ENCODE peak calls at places on chromosomes 2 and 18, in seven cellular contexts. W, C, D, H, X, Q and O are unnamed samples.
A peak's percentile ranks its signal among the peaks of the same experiment; 100 is the strongest.

GRCh38 chr2:241645056-241645914 is 7.8 kb downstream of the ATG4B start:
- DNase-seq in W (no peak), C (no peak), D (no peak), H (no peak), X (no peak), Q (no peak), O (no peak)

GRCh38 chr2:68190991-68191731 is 33.5 kb downstream of the PNO1 start:
- DNase-seq in W (no peak), C (no peak), D (no peak), H (no peak), X (no peak), Q (no peak), O (no peak)

GRCh38 chr18:27605107-27605834 is 420.2 kb upstream of the CHST9 start:
- DNase-seq in W (peak; percentile 18), C (peak; percentile 33), D (peak; percentile 41), H (no peak), X (no peak), Q (no peak), O (peak; percentile 62)

GRCh38 chr2:195674491-195675226 is 17.6 kb downstream of the SLC39A10 start:
- DNase-seq in W (no peak), C (no peak), D (no peak), H (no peak), X (no peak), Q (no peak), O (no peak)

GRCh38 chr18:32378705-32379104 is 92.0 kb downstream of the GAREM1 start:
- DNase-seq in W (no peak), C (no peak), D (peak; percentile 77), H (peak; percentile 10), X (no peak), Q (no peak), O (no peak)

GRCh38 chr2:219919506-219919905 is 292.1 kb downstream of the SLC4A3 start:
- DNase-seq in W (no peak), C (no peak), D (no peak), H (no peak), X (no peak), Q (no peak), O (no peak)

GRCh38 chr2:37623971-37624897 is 47.2 kb downstream of the CDC42EP3 start:
- DNase-seq in W (no peak), C (no peak), D (no peak), H (no peak), X (peak; percentile 76), Q (no peak), O (peak; percentile 88)

GRCh38 chr2:98445708-98446577 is 1.3 kb downstream of the INPP4A start:
- DNase-seq in W (no peak), C (no peak), D (no peak), H (no peak), X (no peak), Q (no peak), O (peak; percentile 34)

GRCh38 chr2:141906673-141907072 is 224.1 kb downstream of the LRP1B start:
- DNase-seq in W (no peak), C (no peak), D (no peak), H (no peak), X (no peak), Q (no peak), O (no peak)

GRCh38 chr2:225033440-225034390 is 8.6 kb downstream of the DOCK10 start:
- DNase-seq in W (no peak), C (no peak), D (no peak), H (no peak), X (no peak), Q (no peak), O (no peak)

GRCh38 chr2:15076668-15077067 is 444.2 kb downstream of the LRATD1 start:
- DNase-seq in W (no peak), C (no peak), D (no peak), H (no peak), X (no peak), Q (no peak), O (no peak)

GRCh38 chr2:237405605-237406004 is 8.4 kb downstream of the COL6A3 start:
- DNase-seq in W (no peak), C (no peak), D (no peak), H (no peak), X (no peak), Q (no peak), O (no peak)

GRCh38 chr18:41906528-41907256 is 48.3 kb upstream of the PIK3C3 start:
- DNase-seq in W (no peak), C (peak; percentile 21), D (no peak), H (no peak), X (peak; percentile 39), Q (no peak), O (peak; percentile 85)

GRCh38 chr2:217975626-217976025 is 27.2 kb downstream of the TNS1 start:
- DNase-seq in W (no peak), C (no peak), D (no peak), H (no peak), X (no peak), Q (peak; percentile 45), O (no peak)

GRCh38 chr2:112600634-112601033 is 16.2 kb downstream of the CHCHD5 start:
- DNase-seq in W (no peak), C (no peak), D (no peak), H (no peak), X (no peak), Q (no peak), O (no peak)
- TF ChIP-seq CTCF in W (no peak), C (no peak), D (no peak), H (no peak), X (no peak), Q (no peak), O (no peak)

GRCh38 chr2:177255227-177255601 is 9.3 kb downstream of the NFE2L2 start:
- DNase-seq in W (no peak), C (no peak), D (no peak), H (no peak), X (no peak), Q (no peak), O (no peak)

GRCh38 chr2:177252808-177253531 is 11.6 kb downstream of the NFE2L2 start:
- DNase-seq in W (no peak), C (no peak), D (no peak), H (no peak), X (no peak), Q (no peak), O (no peak)

GRCh38 chr2:177253704-177254103 is 10.8 kb downstream of the NFE2L2 start:
- DNase-seq in W (no peak), C (no peak), D (no peak), H (no peak), X (no peak), Q (no peak), O (no peak)

GRCh38 chr2:177256026-177256425 is 8.5 kb downstream of the NFE2L2 start:
- DNase-seq in W (no peak), C (no peak), D (no peak), H (no peak), X (no peak), Q (no peak), O (no peak)

DNA sequence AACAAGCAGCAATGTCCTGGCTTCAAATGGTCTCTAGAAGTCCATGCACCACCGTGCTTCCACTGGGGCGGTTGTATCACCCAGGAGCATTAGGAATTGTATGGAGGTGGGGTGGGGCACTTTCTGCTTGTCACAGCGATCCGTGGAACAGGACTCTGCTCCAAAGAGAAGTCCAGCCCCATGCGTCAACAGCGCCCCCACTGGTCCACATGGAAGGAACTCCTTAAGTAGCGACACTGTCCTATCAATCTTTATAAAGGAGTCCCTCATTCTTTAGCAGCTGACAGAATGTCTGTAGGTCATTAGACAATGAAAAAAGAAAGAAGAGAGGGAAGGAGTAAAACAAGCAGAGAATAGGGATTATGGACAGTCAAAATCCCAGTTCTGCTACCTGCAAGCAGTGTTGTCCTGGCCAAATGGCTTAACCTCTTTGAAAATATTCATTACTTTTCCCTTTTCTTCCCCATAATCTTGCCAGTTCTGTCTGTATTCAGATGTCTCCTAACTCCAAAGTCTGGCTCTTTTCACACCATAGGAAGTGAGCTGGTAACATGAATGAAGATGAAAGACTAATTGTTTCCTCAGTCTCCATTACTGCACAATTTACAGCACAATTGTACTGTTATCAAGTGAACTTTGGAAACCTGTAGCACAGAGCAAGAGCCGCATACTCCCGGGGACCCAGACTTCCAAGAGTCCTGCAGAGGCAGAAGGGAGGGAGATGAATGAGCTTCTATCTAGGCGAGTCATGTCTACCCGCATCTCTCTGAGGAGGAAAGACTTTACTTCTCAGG is 9.9 kb downstream of the NFE2L2 start:
- DNase-seq in W (no peak), C (no peak), D (peak; percentile 26), H (no peak), X (no peak), Q (no peak), O (no peak)
- TF ChIP-seq CTCF in W (no peak), C (peak; percentile 68), D (no peak), H (peak; percentile 31), X (peak; percentile 41), Q (no peak), O (peak; percentile 10)

GRCh38 chr2:43230481-43230880 is 4.1 kb upstream of the ZFP36L2 start:
- DNase-seq in W (no peak), C (no peak), D (no peak), H (no peak), X (no peak), Q (peak; percentile 59), O (no peak)
- TF ChIP-seq CTCF in W (no peak), C (no peak), D (no peak), H (no peak), X (no peak), Q (peak; percentile 3), O (no peak)

GRCh38 chr2:64592994-64593655 is 60.6 kb downstream of the SERTAD2 start:
- DNase-seq in W (no peak), C (no peak), D (no peak), H (peak; percentile 35), X (no peak), Q (no peak), O (no peak)

GRCh38 chr2:64599469-64599868 is 54.2 kb downstream of the SERTAD2 start:
- DNase-seq in W (no peak), C (no peak), D (no peak), H (no peak), X (no peak), Q (no peak), O (no peak)

GRCh38 chr2:64598226-64598625 is 55.5 kb downstream of the SERTAD2 start:
- DNase-seq in W (no peak), C (no peak), D (no peak), H (no peak), X (no peak), Q (no peak), O (no peak)

GRCh38 chr2:64594563-64594989 is 59.1 kb downstream of the SERTAD2 start:
- DNase-seq in W (no peak), C (peak; percentile 84), D (no peak), H (no peak), X (no peak), Q (no peak), O (no peak)

DNA sequence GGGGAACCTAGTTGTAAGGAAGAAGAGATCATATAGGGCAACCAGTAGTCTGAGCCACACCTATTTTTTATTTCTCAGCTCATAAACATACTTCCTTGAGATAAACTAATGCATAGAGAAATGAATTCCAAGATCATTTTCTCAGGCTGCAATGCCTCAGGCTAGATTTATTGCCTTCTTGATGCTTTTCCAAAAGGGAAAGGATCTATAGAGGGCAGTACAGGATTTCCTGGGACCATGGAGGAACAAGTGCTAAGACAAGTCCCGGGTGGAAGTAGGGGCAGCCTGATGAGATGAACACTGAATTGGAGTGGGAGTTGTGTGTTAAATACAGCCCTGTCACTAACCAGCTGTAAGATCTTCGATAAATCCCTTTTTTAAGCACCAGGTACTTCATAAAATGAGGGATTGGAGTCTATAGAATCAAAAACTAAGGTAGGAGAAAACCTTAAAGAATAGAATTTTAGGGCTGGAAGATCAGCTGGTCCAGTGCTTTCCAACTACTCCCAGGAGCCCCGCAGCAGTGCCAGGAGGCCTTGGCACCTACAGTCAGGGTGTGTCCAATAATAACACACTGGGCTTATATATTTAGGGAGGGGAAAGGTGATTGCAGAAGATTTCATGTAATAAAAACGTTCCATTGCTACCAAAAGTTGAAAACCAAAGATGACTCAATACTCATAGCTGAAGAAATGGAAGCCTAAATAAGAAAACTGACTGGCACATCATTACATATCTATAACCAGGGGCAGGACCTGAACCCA is 58.1 kb downstream of the SERTAD2 start:
- DNase-seq in W (no peak), C (no peak), D (no peak), H (no peak), X (no peak), Q (no peak), O (no peak)
- TF ChIP-seq CTCF in W (peak; percentile 32), C (peak; percentile 5), D (no peak), H (no peak), X (no peak), Q (no peak), O (no peak)